ENCODE peak calls at places on chromosomes 7 and 10, in five cellular contexts. X is psoas muscle, Y is hepatocyte, H is endothelial cell, D is HuH-7.5. N is an unnamed sample.

GRCh38 chr10:77926566-77927342 is at the start of gene DLG5:
- DNase-seq in X (peak; percentile 85), Y (peak; percentile 80), H (peak; percentile 50), D (no peak), N (peak; percentile 75)

GRCh38 chr10:103845983-103846382 is 9.4 kb downstream of the SH3PXD2A start:
- DNase-seq in X (peak; percentile 69), Y (no peak), H (peak; percentile 41), D (no peak), N (no peak)

GRCh38 chr10:7511612-7512011 is 100.8 kb upstream of the SFMBT2 start:
- DNase-seq in X (no peak), Y (no peak), H (no peak), D (no peak), N (no peak)

GRCh38 chr7:93860261-93860660 is 30.3 kb downstream of the TFPI2 start:
- DNase-seq in X (no peak), Y (no peak), H (no peak), D (no peak), N (no peak)

GRCh38 chr10:5619366-5620211 is 46.8 kb downstream of the ASB13 start:
- DNase-seq in X (no peak), Y (no peak), H (no peak), D (no peak), N (no peak)

GRCh38 chr10:14487511-14487909 is 156.8 kb upstream of the FRMD4A start:
- DNase-seq in X (no peak), Y (no peak), H (no peak), D (no peak), N (peak; percentile 13)

GRCh38 chr10:34908472-34908871 is 93.4 kb upstream of the PARD3 start:
- DNase-seq in X (no peak), Y (peak; percentile 28), H (no peak), D (no peak), N (no peak)

GRCh38 chr7:28202222-28202621 is 21.6 kb upstream of the JAZF1 start:
- DNase-seq in X (no peak), Y (no peak), H (no peak), D (no peak), N (no peak)

GRCh38 chr7:59079-59825 is 133.1 kb upstream of the FAM20C start:
- DNase-seq in X (no peak), Y (no peak), H (no peak), D (no peak), N (no peak)

GRCh38 chr10:132164801-132165278 is 21.9 kb upstream of the DPYSL4 start:
- DNase-seq in X (peak; percentile 48), Y (peak; percentile 60), H (no peak), D (peak; percentile 71), N (no peak)

GRCh38 chr10:69994262-69994661 is 58.4 kb upstream of the MACROH2A2 start:
- DNase-seq in X (no peak), Y (peak; percentile 28), H (peak; percentile 13), D (peak; percentile 56), N (peak; percentile 26)

GRCh38 chr10:89480047-89480446 is 55.3 kb downstream of the SLC16A12 start:
- DNase-seq in X (no peak), Y (no peak), H (no peak), D (no peak), N (no peak)

GRCh38 chr10:43172645-43173044 is 34.4 kb downstream of the CSGALNACT2 start:
- DNase-seq in X (no peak), Y (no peak), H (no peak), D (no peak), N (no peak)

GRCh38 chr7:5525271-5526189 is 101.9 kb upstream of the TNRC18 start:
- DNase-seq in X (no peak), Y (peak; percentile 55), H (no peak), D (no peak), N (peak; percentile 52)

GRCh38 chr10:132632091-132632561 is 94.5 kb downstream of the INPP5A start:
- DNase-seq in X (peak; percentile 85), Y (no peak), H (no peak), D (no peak), N (no peak)

GRCh38 chr7:39566056-39566921 is at the start of gene YAE1:
- DNase-seq in X (peak; percentile 91), Y (peak; percentile 86), H (peak; percentile 69), D (peak; percentile 88), N (peak; percentile 92)

GRCh38 chr7:65269150-65269856 is 104.4 kb upstream of the ZNF92 start:
- DNase-seq in X (no peak), Y (peak; percentile 90), H (peak; percentile 88), D (peak; percentile 97), N (peak; percentile 99)

GRCh38 chr10:60549686-60550085 is 160.0 kb upstream of the ANK3 start:
- DNase-seq in X (no peak), Y (peak; percentile 15), H (no peak), D (no peak), N (peak; percentile 66)

GRCh38 chr10:104897679-104898078 is 256.6 kb downstream of the SORCS3 start:
- DNase-seq in X (no peak), Y (no peak), H (no peak), D (no peak), N (no peak)

GRCh38 chr7:44486693-44487092 is 3.8 kb downstream of the NUDCD3 start:
- DNase-seq in X (no peak), Y (peak; percentile 51), H (no peak), D (no peak), N (no peak)

GRCh38 chr7:37536706-37537105 is 88.0 kb upstream of the ELMO1 start:
- DNase-seq in X (no peak), Y (no peak), H (no peak), D (no peak), N (no peak)

GRCh38 chr10:97788552-97789442 is 17.0 kb upstream of the SFRP5 start:
- DNase-seq in X (no peak), Y (peak; percentile 69), H (no peak), D (no peak), N (no peak)

GRCh38 chr10:69439813-69440506 is 11.3 kb upstream of the TSPAN15 start:
- DNase-seq in X (no peak), Y (peak; percentile 87), H (no peak), D (no peak), N (no peak)

GRCh38 chr7:42106562-42106961 is 130.4 kb downstream of the GLI3 start:
- DNase-seq in X (no peak), Y (no peak), H (no peak), D (no peak), N (no peak)

GRCh38 chr10:112970036-112970435 is 20.0 kb downstream of the TCF7L2 start:
- DNase-seq in X (no peak), Y (no peak), H (no peak), D (no peak), N (no peak)

GRCh38 chr10:98414932-98415709 is at the start of gene PYROXD2:
- DNase-seq in X (peak; percentile 95), Y (peak; percentile 93), H (peak; percentile 72), D (peak; percentile 80), N (peak; percentile 92)

GRCh38 chr10:102230264-102230860 is 4.3 kb downstream of the ELOVL3 start:
- DNase-seq in X (peak; percentile 88), Y (peak; percentile 69), H (peak; percentile 23), D (peak; percentile 63), N (peak; percentile 63)

GRCh38 chr7:48182736-48183369 is 11.6 kb downstream of the ABCA13 start:
- DNase-seq in X (no peak), Y (no peak), H (no peak), D (no peak), N (peak; percentile 42)

GRCh38 chr7:81111358-81111757 is 192.5 kb upstream of the SEMA3C start:
- DNase-seq in X (no peak), Y (peak; percentile 27), H (no peak), D (no peak), N (no peak)

GRCh38 chr10:44028384-44029137 is 356.3 kb downstream of the CXCL12 start:
- DNase-seq in X (no peak), Y (no peak), H (no peak), D (no peak), N (no peak)

GRCh38 chr10:34097682-34098081 is 717.4 kb downstream of the PARD3 start:
- DNase-seq in X (no peak), Y (no peak), H (no peak), D (no peak), N (no peak)

GRCh38 chr7:101553771-101554445 is 75.2 kb downstream of the MYL10 start:
- DNase-seq in X (peak; percentile 15), Y (no peak), H (no peak), D (peak; percentile 6), N (no peak)

GRCh38 chr10:122515588-122516231 is 44.8 kb upstream of the DMBT1 start:
- DNase-seq in X (peak; percentile 65), Y (no peak), H (no peak), D (no peak), N (no peak)

GRCh38 chr10:130531312-130531711 is 395.1 kb downstream of the GLRX3 start:
- DNase-seq in X (no peak), Y (no peak), H (no peak), D (no peak), N (no peak)

GRCh38 chr7:99779949-99780348 is 4.0 kb downstream of the CYP3A4 start:
- DNase-seq in X (no peak), Y (no peak), H (no peak), D (no peak), N (no peak)

GRCh38 chr7:36638140-36638539 is 86.2 kb downstream of the AOAH start:
- DNase-seq in X (no peak), Y (no peak), H (no peak), D (no peak), N (no peak)

GRCh38 chr10:133528845-133529575 is 1.8 kb downstream of the CYP2E1 start:
- DNase-seq in X (no peak), Y (no peak), H (peak; percentile 34), D (no peak), N (no peak)

GRCh38 chr7:131276736-131277135 is 50.9 kb upstream of the MKLN1 start:
- DNase-seq in X (no peak), Y (no peak), H (no peak), D (no peak), N (no peak)